ENCODE peak calls at places on chromosomes 5 and 9, in four cellular contexts. I, A, G and X are unnamed samples.

GRCh38 chr9:82513242-82513750 is 524.7 kb downstream of the SPATA31D1 start:
- DNase-seq in A (no peak), I (peak), G (no peak), X (no peak)

GRCh38 chr5:169700611-169701010 is 63.5 kb downstream of the DOCK2 start:
- DNase-seq in I (no peak), G (no peak), A (no peak), X (no peak)

GRCh38 chr9:15509931-15510788 is 610 bp downstream of the PSIP1 start:
- DNase-seq in G (no peak), I (peak), A (peak), X (peak)

GRCh38 chr9:99030082-99030481 is 74.8 kb upstream of the TGFBR1 start:
- DNase-seq in A (no peak), G (no peak), I (no peak), X (no peak)

GRCh38 chr9:72396247-72397091 is 31.5 kb upstream of the ZFAND5 start:
- DNase-seq in A (no peak), I (no peak), G (no peak), X (no peak)

GRCh38 chr5:107669543-107670027 is 1.2 kb downstream of the EFNA5 start:
- DNase-seq in G (no peak), I (peak), A (no peak), X (no peak)

GRCh38 chr9:113222482-113222841 is 1.1 kb downstream of the SLC31A1 start:
- DNase-seq in I (no peak), G (no peak), A (no peak), X (no peak)

GRCh38 chr9:87684627-87685204 is 41.2 kb upstream of the CTSL start:
- DNase-seq in G (no peak), A (no peak), I (peak), X (no peak)

GRCh38 chr5:123681061-123681460 is 169.1 kb downstream of the CSNK1G3 start:
- DNase-seq in A (no peak), I (no peak), G (no peak), X (no peak)

GRCh38 chr9:123397975-123398374 is 42.0 kb downstream of the CRB2 start:
- DNase-seq in I (no peak), G (no peak), A (no peak), X (no peak)

GRCh38 chr5:76155536-76155935 is 72.4 kb downstream of the SV2C start:
- DNase-seq in A (no peak), G (no peak), I (no peak), X (no peak)

GRCh38 chr5:179313849-179314521 is 31.3 kb downstream of the ADAMTS2 start:
- DNase-seq in G (no peak), I (peak), A (no peak), X (no peak)

GRCh38 chr5:25418978-25419377 is 774.2 kb upstream of the CDH10 start:
- DNase-seq in G (no peak), I (no peak), A (no peak), X (no peak)

GRCh38 chr5:59185757-59186385 is 603.0 kb downstream of the RAB3C start:
- DNase-seq in G (no peak), A (no peak), I (no peak), X (no peak)
- H3K27ac ChIP-seq in G (no peak), A (no peak), I (no peak), X (no peak)

GRCh38 chr9:68507098-68507795 is 33.4 kb downstream of the TMEM252 start:
- DNase-seq in A (no peak), G (no peak), I (no peak), X (no peak)
- H3K27ac ChIP-seq in A (peak), G (no peak), I (no peak), X (no peak)

GRCh38 chr5:140165101-140165920 is 9.7 kb upstream of the CYSTM1 start:
- DNase-seq in I (no peak), G (no peak), A (no peak), X (no peak)

GRCh38 chr5:140162781-140163180 is 12.2 kb upstream of the CYSTM1 start:
- DNase-seq in A (no peak), I (no peak), G (no peak), X (no peak)

GRCh38 chr5:140168371-140168770 is 6.6 kb upstream of the CYSTM1 start:
- DNase-seq in I (no peak), A (no peak), G (no peak), X (no peak)

GRCh38 chr5:140166911-140167310 is 8.1 kb upstream of the CYSTM1 start:
- DNase-seq in I (no peak), A (no peak), G (no peak), X (no peak)

DNA sequence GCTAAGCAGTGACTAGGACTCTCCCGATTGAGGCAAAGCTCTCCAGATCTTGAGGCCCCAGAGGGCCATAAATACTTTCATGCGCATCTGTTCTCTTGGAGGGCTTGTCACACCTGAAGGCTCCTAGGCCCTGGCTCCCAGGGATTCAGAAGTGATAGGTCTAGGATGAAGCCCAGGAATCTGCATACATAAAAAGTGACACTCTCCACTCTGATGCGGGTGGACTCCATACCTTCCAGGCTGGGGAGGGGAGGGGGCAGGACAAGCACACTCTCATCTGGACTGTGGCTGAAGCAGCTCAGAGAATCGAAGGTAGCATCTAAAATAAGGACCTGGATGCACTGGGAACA is 9.1 kb upstream of the CYSTM1 start:
- DNase-seq in A (no peak), G (no peak), I (no peak), X (no peak)
- H3K27ac ChIP-seq in A (peak), G (no peak), I (no peak), X (no peak)

DNA sequence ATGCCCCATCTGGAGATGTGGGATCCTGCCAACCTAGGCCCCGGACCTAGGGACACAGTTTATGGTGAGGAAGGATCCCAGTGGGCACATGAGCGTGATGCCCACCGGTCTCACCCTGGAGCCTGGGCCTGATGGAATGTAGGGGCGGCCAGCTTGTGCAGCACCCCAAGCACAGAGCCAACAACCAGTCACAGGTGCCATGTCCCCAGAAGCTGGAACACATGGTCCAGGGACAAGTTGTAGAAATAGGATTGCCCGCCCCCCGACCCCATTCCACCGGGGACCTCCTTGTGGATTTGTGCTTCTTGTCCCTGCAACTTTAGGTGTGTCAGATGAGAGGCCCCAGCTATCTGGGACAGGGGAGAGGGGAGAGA is 48.9 kb downstream of the C9orf50 start:
- DNase-seq in G (no peak), I (no peak), A (no peak), X (no peak)
- H3K27ac ChIP-seq in G (no peak), I (no peak), A (no peak), X (no peak)